ENCODE peak calls at places on chromosomes 1 and 21, in four cellular contexts. One of them, this sample, is unnamed.

GRCh38 chr1:156499194-156499702 is 1.3 kb downstream of the MEF2D start:
- DNase-seq in Panc1: no peak
- DNase-seq in HepG2: no peak
- DNase-seq in K562: no peak
- DNase-seq in this sample: no peak

GRCh38 chr1:54934869-54935268 is 45.6 kb upstream of the TMEM61 start:
- DNase-seq in Panc1: no peak
- DNase-seq in HepG2: peak
- DNase-seq in K562: no peak
- DNase-seq in this sample: no peak

GRCh38 chr1:82059931-82060330 is 259.2 kb downstream of the ADGRL2 start:
- DNase-seq in Panc1: no peak
- DNase-seq in K562: no peak
- DNase-seq in HepG2: no peak
- DNase-seq in this sample: no peak

GRCh38 chr21:41931041-41931451 is 22.8 kb downstream of the C2CD2 start:
- DNase-seq in Panc1: no peak
- DNase-seq in HepG2: no peak
- DNase-seq in K562: no peak
- DNase-seq in this sample: no peak

GRCh38 chr1:76864383-76864782 is 2.9 kb upstream of the ST6GALNAC5 start:
- DNase-seq in HepG2: no peak
- DNase-seq in K562: no peak
- DNase-seq in Panc1: no peak
- DNase-seq in this sample: no peak

GRCh38 chr1:162626733-162627132 is 5.5 kb upstream of the DDR2 start:
- DNase-seq in K562: no peak
- DNase-seq in Panc1: no peak
- DNase-seq in HepG2: no peak
- DNase-seq in this sample: no peak

GRCh38 chr1:231986631-231987291 is 360.2 kb downstream of the DISC1 start:
- DNase-seq in Panc1: no peak
- DNase-seq in K562: no peak
- DNase-seq in HepG2: no peak
- DNase-seq in this sample: no peak

GRCh38 chr1:166272851-166273250 is 106.0 kb upstream of the FAM78B start:
- DNase-seq in HepG2: no peak
- DNase-seq in K562: no peak
- DNase-seq in Panc1: no peak
- DNase-seq in this sample: no peak

GRCh38 chr1:36644556-36644955 is 161.8 kb upstream of the CSF3R start:
- DNase-seq in K562: no peak
- DNase-seq in HepG2: no peak
- DNase-seq in Panc1: no peak
- DNase-seq in this sample: no peak

GRCh38 chr21:44989538-44989888 is 49.7 kb downstream of the SLX9 start:
- DNase-seq in HepG2: peak
- DNase-seq in K562: no peak
- DNase-seq in Panc1: no peak
- DNase-seq in this sample: no peak

GRCh38 chr1:39645411-39646043 is 6.1 kb upstream of the HEYL start:
- DNase-seq in Panc1: no peak
- DNase-seq in HepG2: no peak
- DNase-seq in K562: no peak
- DNase-seq in this sample: no peak

GRCh38 chr1:60573121-60573520 is 499.6 kb upstream of the C1orf87 start:
- DNase-seq in HepG2: no peak
- DNase-seq in Panc1: no peak
- DNase-seq in K562: no peak
- DNase-seq in this sample: no peak

GRCh38 chr1:15123298-15123697 is 30.2 kb upstream of the TMEM51 start:
- DNase-seq in HepG2: no peak
- DNase-seq in Panc1: no peak
- DNase-seq in K562: no peak
- DNase-seq in this sample: no peak

GRCh38 chr21:36589352-36589971 is 109.5 kb upstream of the SIM2 start:
- DNase-seq in K562: peak
- DNase-seq in Panc1: no peak
- DNase-seq in HepG2: peak
- DNase-seq in this sample: peak

DNA sequence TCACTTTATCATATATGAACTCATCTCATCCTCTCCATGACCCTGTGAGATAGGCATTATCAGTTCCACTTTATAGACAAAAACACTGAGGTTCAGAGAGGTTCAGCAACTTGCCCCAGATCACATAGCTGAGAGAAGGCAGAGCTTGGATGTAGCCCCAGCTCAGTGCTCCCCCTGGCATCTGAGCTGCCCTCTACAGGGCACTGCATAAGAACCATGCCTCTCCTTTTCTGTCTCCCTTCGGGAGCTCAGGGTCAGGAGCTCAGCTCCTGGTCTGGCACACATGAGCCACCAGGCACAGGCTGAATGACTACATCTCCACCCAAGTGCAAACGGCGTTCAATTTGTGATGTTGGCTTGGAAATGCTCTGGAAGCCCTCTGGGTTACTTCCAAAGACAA is 16.9 kb downstream of the RAB7B start:
- DNase-seq in HepG2: no peak
- DNase-seq in K562: no peak
- DNase-seq in Panc1: no peak
- DNase-seq in this sample: no peak
- TF ChIP-seq CTCF in HepG2: no peak
- TF ChIP-seq CTCF in K562: no peak
- TF ChIP-seq CTCF in Panc1: peak
- TF ChIP-seq CTCF in this sample: peak

DNA sequence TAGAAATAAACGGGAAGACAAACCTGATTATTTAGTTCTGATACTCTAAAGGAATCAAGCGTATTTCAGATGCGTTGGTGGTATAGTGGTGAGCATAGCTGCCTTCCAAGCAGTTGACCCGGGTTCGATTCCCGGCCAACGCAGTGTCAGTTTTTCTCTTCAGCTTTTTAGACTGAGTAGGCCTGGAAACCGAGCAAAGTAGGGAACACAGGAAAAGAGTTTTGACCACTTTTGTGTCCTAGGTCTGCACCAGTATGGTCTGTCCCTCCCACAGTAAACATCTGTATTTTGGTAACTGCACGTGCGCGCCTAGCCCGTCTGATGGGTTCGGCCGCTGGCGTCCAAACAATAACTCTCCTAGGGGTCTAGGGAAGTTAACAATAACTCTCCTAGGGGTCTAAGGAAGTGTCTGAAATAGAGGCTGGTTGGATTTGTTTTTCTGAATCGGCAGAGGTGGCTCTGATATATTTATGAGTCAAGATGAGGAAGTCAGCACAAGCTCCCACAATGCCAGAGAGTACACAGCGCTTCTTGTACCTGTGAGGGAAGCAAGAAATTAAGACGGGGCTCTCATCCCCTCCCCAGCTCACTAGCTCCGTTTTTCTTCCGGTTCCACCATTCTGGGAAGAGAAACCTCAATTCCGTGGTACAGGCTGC is 15.6 kb upstream of the HJV start:
- DNase-seq in K562: peak
- DNase-seq in Panc1: peak
- DNase-seq in HepG2: peak
- DNase-seq in this sample: peak
- TF ChIP-seq TCF7L2 in K562: no peak
- TF ChIP-seq TCF7L2 in Panc1: no peak
- TF ChIP-seq TCF7L2 in HepG2: no peak
- TF ChIP-seq TCF7L2 in this sample: no peak

GRCh38 chr1:201468501-201468843 is 516 bp downstream of the PHLDA3 start:
- DNase-seq in HepG2: no peak
- DNase-seq in K562: no peak
- DNase-seq in Panc1: no peak
- DNase-seq in this sample: no peak
- TF ChIP-seq SIN3A in HepG2: no peak
- TF ChIP-seq SIN3A in K562: no peak
- TF ChIP-seq SIN3A in Panc1: no peak
- TF ChIP-seq SIN3A in this sample: no peak

GRCh38 chr1:70115315-70115714 is 90.1 kb downstream of the LRRC40 start:
- DNase-seq in K562: no peak
- DNase-seq in HepG2: no peak
- DNase-seq in Panc1: no peak
- DNase-seq in this sample: no peak

GRCh38 chr1:70112838-70113237 is 92.5 kb downstream of the LRRC40 start:
- DNase-seq in K562: peak
- DNase-seq in Panc1: no peak
- DNase-seq in HepG2: no peak
- DNase-seq in this sample: no peak
- TF ChIP-seq CTCF in K562: peak
- TF ChIP-seq CTCF in Panc1: peak
- TF ChIP-seq CTCF in HepG2: peak
- TF ChIP-seq CTCF in this sample: peak

DNA sequence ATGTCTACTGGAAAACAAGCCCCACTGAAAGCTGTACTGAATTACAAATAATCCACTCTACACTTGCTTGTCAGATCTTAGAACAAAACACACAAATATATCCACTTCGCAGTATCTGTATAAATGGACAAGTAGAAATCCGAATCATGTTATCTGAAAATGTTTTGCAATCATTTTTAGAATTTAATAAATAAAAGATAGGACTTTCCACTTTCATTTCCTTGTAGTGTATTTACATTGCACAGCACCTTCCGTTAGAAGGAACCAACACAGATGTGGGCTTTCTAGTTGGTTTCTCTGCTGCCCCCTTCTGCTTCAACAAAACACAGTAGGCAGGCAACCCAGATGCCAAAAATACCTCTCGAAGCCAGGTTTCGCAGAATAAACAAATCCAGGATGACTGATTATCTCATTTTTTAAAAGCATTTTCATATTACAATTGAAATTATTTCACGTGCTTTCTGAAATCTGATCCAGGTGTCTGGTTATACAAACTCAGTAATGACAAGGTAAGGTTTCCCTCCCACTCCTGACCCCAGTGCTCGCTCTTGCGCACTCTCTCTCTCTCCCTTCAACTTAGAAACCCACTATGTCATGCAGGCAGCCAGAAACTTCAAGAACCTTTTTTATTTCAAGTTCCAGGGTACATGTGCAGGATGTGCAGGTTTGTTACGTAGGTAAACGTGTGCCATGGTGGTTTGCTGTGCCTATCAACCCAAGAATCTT is 389.9 kb downstream of the SMYD3 start:
- DNase-seq in HepG2: peak
- DNase-seq in K562: peak
- DNase-seq in Panc1: no peak
- DNase-seq in this sample: no peak
- TF ChIP-seq TCF7L2 in HepG2: no peak
- TF ChIP-seq TCF7L2 in K562: no peak
- TF ChIP-seq TCF7L2 in Panc1: no peak
- TF ChIP-seq TCF7L2 in this sample: no peak

GRCh38 chr1:51924455-51924854 is 45.9 kb upstream of the NRDC start:
- DNase-seq in K562: peak
- DNase-seq in HepG2: no peak
- DNase-seq in Panc1: no peak
- DNase-seq in this sample: no peak

GRCh38 chr1:51928896-51929295 is 50.4 kb upstream of the NRDC start:
- DNase-seq in HepG2: no peak
- DNase-seq in K562: no peak
- DNase-seq in Panc1: no peak
- DNase-seq in this sample: no peak

GRCh38 chr1:51927029-51927428 is 48.5 kb upstream of the NRDC start:
- DNase-seq in Panc1: no peak
- DNase-seq in HepG2: no peak
- DNase-seq in K562: no peak
- DNase-seq in this sample: no peak

GRCh38 chr1:51930329-51930728 is 51.8 kb upstream of the NRDC start:
- DNase-seq in Panc1: no peak
- DNase-seq in HepG2: no peak
- DNase-seq in K562: no peak
- DNase-seq in this sample: no peak

DNA sequence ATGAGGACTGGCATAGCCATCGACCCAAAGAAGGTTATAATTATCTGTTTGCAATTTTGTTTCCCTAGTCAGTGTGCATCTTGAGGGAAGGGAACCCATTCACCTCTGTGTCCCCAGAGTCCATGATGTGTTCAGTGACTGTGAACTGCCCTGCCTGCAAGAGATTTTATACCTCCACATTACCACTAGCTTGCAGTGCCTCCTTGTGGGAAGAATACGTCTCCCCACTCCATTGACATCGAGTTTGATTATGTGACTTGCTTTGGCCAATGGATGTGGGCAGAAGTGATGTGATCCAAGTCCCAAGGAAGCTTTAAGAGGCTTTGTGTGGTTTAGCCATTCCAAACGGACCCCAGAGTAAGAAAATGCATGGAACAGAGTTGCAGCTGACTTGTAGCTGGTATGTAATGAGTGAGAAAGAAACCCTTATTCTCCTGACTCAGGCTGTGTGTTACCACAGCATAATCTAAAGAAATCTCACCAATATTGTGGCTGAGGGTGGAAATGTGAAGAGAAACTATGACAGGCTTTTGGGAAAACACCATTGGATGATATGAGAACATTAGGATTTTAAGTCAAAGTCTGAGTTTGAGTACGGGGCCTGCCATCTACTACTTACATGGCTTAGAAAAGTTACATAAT is 47.8 kb upstream of the NRDC start:
- DNase-seq in K562: peak
- DNase-seq in Panc1: peak
- DNase-seq in HepG2: no peak
- DNase-seq in this sample: no peak
- TF ChIP-seq SIN3A in K562: no peak
- TF ChIP-seq SIN3A in Panc1: no peak
- TF ChIP-seq SIN3A in HepG2: no peak
- TF ChIP-seq SIN3A in this sample: no peak

GRCh38 chr1:154272217-154272998 is at the start of gene HAX1:
- DNase-seq in Panc1: peak
- DNase-seq in K562: peak
- DNase-seq in HepG2: peak
- DNase-seq in this sample: peak

GRCh38 chr1:154270833-154271232 is 1.6 kb upstream of the HAX1 start:
- DNase-seq in K562: no peak
- DNase-seq in HepG2: no peak
- DNase-seq in Panc1: no peak
- DNase-seq in this sample: no peak

GRCh38 chr1:154272999-154273563 is 652 bp downstream of the HAX1 start:
- DNase-seq in HepG2: no peak
- DNase-seq in K562: no peak
- DNase-seq in Panc1: no peak
- DNase-seq in this sample: no peak

DNA sequence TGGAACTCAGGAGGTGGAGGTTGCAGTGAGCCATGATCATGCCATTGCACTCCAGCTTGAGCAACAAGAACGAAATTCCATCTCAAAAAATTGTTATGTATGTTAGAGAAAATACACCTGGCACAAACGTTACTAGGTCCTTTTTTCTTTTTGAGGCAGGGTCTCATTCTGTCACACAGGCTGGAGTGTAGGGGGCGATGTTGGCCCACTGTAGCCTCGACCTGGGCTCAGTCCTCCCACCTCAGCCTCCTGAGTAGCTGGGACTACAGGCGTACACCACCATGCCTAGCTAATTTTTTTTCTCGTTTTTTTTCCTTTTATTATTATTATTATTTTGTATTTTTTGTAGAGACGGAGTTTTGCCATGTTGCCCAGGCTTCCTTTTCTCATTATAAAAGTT is 4.4 kb downstream of the HAX1 start:
- DNase-seq in Panc1: no peak
- DNase-seq in K562: no peak
- DNase-seq in HepG2: no peak
- DNase-seq in this sample: no peak
- TF ChIP-seq CTCF in Panc1: no peak
- TF ChIP-seq CTCF in K562: peak
- TF ChIP-seq CTCF in HepG2: peak
- TF ChIP-seq CTCF in this sample: peak

This sample was measured in HCT116.